ENCODE peak calls at places on chromosomes 5 and 9, in six cellular contexts. U, W, L, A, G and F are unnamed samples.

GRCh38 chr5:154196955-154197652 is 6.6 kb downstream of the GALNT10 start:
- DNase-seq in U (no peak), W (no peak), L (no peak), A (no peak), G (no peak), F (no peak)

GRCh38 chr5:128227984-128228383 is 144.4 kb downstream of the SLC12A2 start:
- DNase-seq in U (no peak), W (no peak), L (peak), A (no peak), G (peak), F (no peak)

GRCh38 chr9:77819672-77820071 is 171.6 kb upstream of the GNA14 start:
- DNase-seq in U (no peak), W (no peak), L (no peak), A (no peak), G (no peak), F (no peak)

GRCh38 chr5:34411470-34412346 is 244.4 kb upstream of the RAI14 start:
- DNase-seq in U (no peak), W (no peak), L (no peak), A (no peak), G (no peak), F (no peak)

GRCh38 chr5:80140496-80140895 is 105.3 kb downstream of the THBS4 start:
- DNase-seq in U (no peak), W (no peak), L (no peak), A (peak), G (no peak), F (no peak)

GRCh38 chr9:129270205-129270604 is 92.1 kb upstream of the IER5L start:
- DNase-seq in U (no peak), W (peak), L (peak), A (no peak), G (no peak), F (peak)

GRCh38 chr5:109938453-109938852 is 248.7 kb downstream of the MAN2A1 start:
- DNase-seq in U (no peak), W (no peak), L (no peak), A (no peak), G (no peak), F (no peak)

GRCh38 chr5:155049569-155050383 is 36.2 kb downstream of the KIF4B start:
- DNase-seq in U (no peak), W (no peak), L (no peak), A (no peak), G (no peak), F (no peak)

GRCh38 chr9:134066923-134067851 is 639 bp downstream of the BRD3 start:
- DNase-seq in U (peak), W (no peak), L (peak), A (peak), G (no peak), F (peak)

GRCh38 chr5:135308752-135309151 is 90.3 kb downstream of the MACROH2A1 start:
- DNase-seq in U (no peak), W (no peak), L (no peak), A (no peak), G (no peak), F (no peak)

GRCh38 chr9:114969269-114969668 is 38.9 kb upstream of the TNFSF8 start:
- DNase-seq in U (no peak), W (no peak), L (no peak), A (no peak), G (no peak), F (no peak)

GRCh38 chr5:73103885-73104284 is 16.5 kb upstream of the TMEM171 start:
- DNase-seq in U (no peak), W (no peak), L (no peak), A (no peak), G (no peak), F (no peak)

GRCh38 chr5:139895647-139896046 is 100.0 kb downstream of the PSD2 start:
- DNase-seq in U (no peak), W (no peak), L (no peak), A (no peak), G (no peak), F (no peak)

GRCh38 chr5:156149203-156149602 is 177.8 kb upstream of the SGCD start:
- DNase-seq in U (no peak), W (no peak), L (no peak), A (no peak), G (no peak), F (no peak)

GRCh38 chr5:14706615-14707021 is 42.1 kb downstream of the OTULIN start:
- DNase-seq in U (no peak), W (peak), L (no peak), A (no peak), G (no peak), F (no peak)

GRCh38 chr5:112604741-112605390 is 132.8 kb upstream of the APC start:
- DNase-seq in U (no peak), W (no peak), L (no peak), A (no peak), G (no peak), F (no peak)

GRCh38 chr9:15373881-15374280 is 48.8 kb upstream of the SNAPC3 start:
- DNase-seq in U (no peak), W (no peak), L (no peak), A (no peak), G (no peak), F (no peak)